ENCODE peak calls at places on chromosomes 12 and 14, in six cellular contexts. Y is renal cortical epithelial cell; I is GM04504; F is NCI-H1417; P is iPS-NIHi11; E is stimulated activated CD8-positive, alpha-beta memory T cell treated with anti-CD3 and anti-CD28 coated beads, Interleukin-2, amount 100 ng/mL, for 1 hour. R is an unnamed sample.

GRCh38 chr14:72645706-72646105 is 248.2 kb downstream of the DPF3 start:
- DNase-seq in Y (no peak), E (no peak), P (no peak), I (no peak), F (no peak), R (no peak)

GRCh38 chr12:51264297-51264696 is 5.9 kb downstream of the SMAGP start:
- DNase-seq in I (no peak), Y (no peak), E (no peak), P (no peak), F (no peak), R (no peak)

GRCh38 chr12:132288516-132289188 is 40.7 kb downstream of the GALNT9 start:
- DNase-seq in F (no peak), I (no peak), Y (peak), E (no peak), P (no peak), R (no peak)

GRCh38 chr14:67487937-67488893 is at the start of gene TMEM229B:
- DNase-seq in P (no peak), F (no peak), I (peak), E (peak), Y (no peak), R (no peak)

GRCh38 chr14:87567926-87568325 is 425.1 kb downstream of the GALC start:
- DNase-seq in E (no peak), Y (no peak), F (no peak), P (no peak), I (no peak), R (no peak)

GRCh38 chr12:69570000-69570516 is 15.2 kb upstream of the CCT2 start:
- DNase-seq in P (no peak), E (no peak), I (peak), Y (no peak), F (no peak), R (no peak)

GRCh38 chr12:76123301-76124212 is 39.1 kb upstream of the NAP1L1 start:
- DNase-seq in E (no peak), I (no peak), P (no peak), Y (peak), F (peak), R (no peak)

GRCh38 chr14:58193542-58193941 is 6.4 kb upstream of the ACTR10 start:
- DNase-seq in Y (peak), I (no peak), P (no peak), F (no peak), E (no peak), R (no peak)

GRCh38 chr14:69481815-69482568 is 2.5 kb upstream of the PLEKHD1 start:
- DNase-seq in P (peak), E (no peak), F (peak), I (no peak), Y (peak), R (no peak)

GRCh38 chr12:7130791-7131501 is 775 bp downstream of the CLSTN3 start:
- DNase-seq in E (no peak), Y (peak), F (peak), P (peak), I (no peak), R (no peak)

GRCh38 chr14:71856199-71856919 is 75.9 kb upstream of the RGS6 start:
- DNase-seq in F (peak), E (no peak), I (no peak), Y (peak), P (no peak), R (no peak)

GRCh38 chr14:68507544-68508081 is 285.3 kb downstream of the ZFP36L1 start:
- DNase-seq in E (no peak), Y (no peak), I (no peak), F (no peak), P (no peak), R (no peak)

GRCh38 chr14:24211311-24211710 is 2.0 kb downstream of the CHMP4A start:
- DNase-seq in Y (no peak), E (no peak), F (no peak), I (no peak), P (no peak), R (no peak)

GRCh38 chr12:19045421-19045820 is 84.1 kb upstream of the PLEKHA5 start:
- DNase-seq in I (no peak), F (no peak), E (no peak), P (no peak), Y (peak), R (no peak)

GRCh38 chr12:32470936-32471335 is 71.6 kb downstream of the FGD4 start:
- DNase-seq in F (no peak), P (no peak), E (no peak), Y (no peak), I (no peak), R (no peak)

GRCh38 chr12:121218588-121219352 is 8.8 kb downstream of the P2RX4 start:
- DNase-seq in E (no peak), I (no peak), P (no peak), Y (no peak), F (no peak), R (no peak)

GRCh38 chr12:124917841-124918621 is 3.6 kb upstream of the UBC start:
- DNase-seq in Y (peak), P (no peak), E (no peak), F (no peak), I (no peak), R (no peak)

GRCh38 chr12:726281-727140 is 25.9 kb upstream of the WNK1 start:
- DNase-seq in Y (peak), F (no peak), E (no peak), P (no peak), I (peak), R (no peak)

GRCh38 chr12:7376196-7376595 is 67.8 kb downstream of the CD163L1 start:
- DNase-seq in P (no peak), E (no peak), Y (no peak), F (no peak), I (no peak), R (peak)

GRCh38 chr14:93757185-93757584 is 31.1 kb downstream of the PRIMA1 start:
- DNase-seq in E (no peak), I (no peak), F (no peak), P (no peak), Y (no peak), R (no peak)

GRCh38 chr12:130827432-130827831 is 11.6 kb downstream of the STX2 start:
- DNase-seq in F (no peak), E (no peak), P (no peak), Y (no peak), I (no peak), R (no peak)

GRCh38 chr14:41297961-41298690 is 308.6 kb upstream of the LRFN5 start:
- DNase-seq in I (no peak), F (no peak), P (no peak), Y (no peak), E (no peak), R (no peak)

GRCh38 chr14:96249016-96249415 is 7.0 kb upstream of the BDKRB1 start:
- DNase-seq in E (no peak), I (peak), P (no peak), F (no peak), Y (no peak), R (no peak)

GRCh38 chr12:110199360-110200123 is 75.4 kb downstream of the IFT81 start:
- DNase-seq in F (no peak), P (peak), Y (peak), E (no peak), I (no peak), R (peak)

GRCh38 chr12:89999699-90000505 is 291.3 kb upstream of the ATP2B1 start:
- DNase-seq in Y (no peak), E (no peak), I (no peak), P (no peak), F (no peak), R (peak)

GRCh38 chr14:74552623-74553022 is 59.1 kb downstream of the ISCA2 start:
- DNase-seq in Y (no peak), F (no peak), P (no peak), I (peak), E (no peak), R (no peak)

GRCh38 chr14:92987713-92988510 is 65.0 kb downstream of the CHGA start:
- DNase-seq in I (no peak), Y (no peak), F (no peak), E (no peak), P (no peak), R (no peak)

GRCh38 chr14:104970231-104971068 is 7.7 kb downstream of the AHNAK2 start:
- DNase-seq in E (no peak), F (no peak), Y (peak), I (peak), P (peak), R (peak)

GRCh38 chr12:12486661-12487240 is 75.9 kb downstream of the DUSP16 start:
- DNase-seq in Y (peak), F (no peak), P (no peak), I (no peak), E (no peak), R (no peak)

GRCh38 chr12:110796952-110797351 is 49.8 kb upstream of the CCDC63 start:
- DNase-seq in Y (peak), P (no peak), E (no peak), F (no peak), I (no peak), R (no peak)

GRCh38 chr12:41108032-41108431 is 80.1 kb upstream of the PDZRN4 start:
- DNase-seq in F (no peak), Y (no peak), E (no peak), I (no peak), P (no peak), R (no peak)

GRCh38 chr14:101716077-101716950 is 45.2 kb upstream of the PPP2R5C start:
- DNase-seq in Y (no peak), E (no peak), I (no peak), P (peak), F (no peak), R (no peak)

GRCh38 chr12:95102916-95103671 is 29.7 kb upstream of the NR2C1 start:
- DNase-seq in E (no peak), I (no peak), F (peak), Y (peak), P (peak), R (peak)